ENCODE peak calls at places on chromosomes 4 and X, in eight cellular contexts. V is GM04504; S is G401; G is AG08395; D is HEK293T; T is endodermal cell; Y is EL; A is activated CD8-positive, alpha-beta memory T cell treated with anti-CD3 and anti-CD28 coated beads for 1 hour. P is an unnamed sample.

GRCh38 chrX:12426420-12426819 is 288.1 kb downstream of the FRMPD4 start:
- DNase-seq in S (no peak), G (no peak), D (no peak), A (no peak), T (no peak), V (no peak), Y (no peak), P (no peak)

GRCh38 chrX:71301195-71301924 is at the start of gene ITGB1BP2:
- DNase-seq in D (no peak), T (no peak), Y (peak; percentile 13), S (peak; percentile 17), G (peak; percentile 40), V (peak; percentile 10), A (no peak), P (peak; percentile 16)

GRCh38 chr4:2087170-2087569 is 28.0 kb downstream of the NAT8L start:
- DNase-seq in G (no peak), S (no peak), Y (peak; percentile 24), T (peak; percentile 24), D (no peak), V (no peak), A (no peak), P (no peak)

GRCh38 chr4:144338148-144338547 is 197.6 kb upstream of the GYPA start:
- DNase-seq in A (no peak), S (no peak), V (no peak), G (no peak), T (no peak), D (no peak), Y (no peak), P (no peak)

GRCh38 chr4:153322791-153323190 is 21.7 kb upstream of the MND1 start:
- DNase-seq in V (no peak), S (no peak), G (peak; percentile 21), T (no peak), D (no peak), Y (no peak), A (no peak), P (peak; percentile 60)

GRCh38 chr4:148376151-148376550 is 66.1 kb downstream of the NR3C2 start:
- DNase-seq in A (peak; percentile 20), D (no peak), Y (peak; percentile 1), V (no peak), T (no peak), S (peak; percentile 20), G (no peak), P (peak; percentile 69)

GRCh38 chr4:40196724-40197281 is at the start of gene RHOH:
- DNase-seq in Y (no peak), S (peak; percentile 27), T (peak; percentile 61), D (no peak), A (peak; percentile 51), V (no peak), G (no peak), P (no peak)

GRCh38 chr4:95377511-95377910 is 171.3 kb downstream of the UNC5C start:
- DNase-seq in A (no peak), G (no peak), V (no peak), T (no peak), D (no peak), Y (no peak), S (no peak), P (no peak)

GRCh38 chr4:159455675-159456235 is 352.9 kb downstream of the RAPGEF2 start:
- DNase-seq in D (peak; percentile 62), G (peak; percentile 68), V (no peak), S (peak; percentile 18), Y (peak; percentile 60), T (peak; percentile 70), A (no peak), P (peak; percentile 74)

P was measured in astrocyte of the hippocampus.